ENCODE peak calls at places on chromosomes 6 and 20, in four cellular contexts. B is skeletal muscle cell; Q is right lobe of liver; F is stimulated activated CD4-positive, alpha-beta T cell treated with anti-CD3 and anti-CD28 coated beads, Interleukin-4, amount 100 ng/mL, for 48 hours. X is an unnamed sample.

GRCh38 chr20:53805895-53806384 is 212.3 kb upstream of the ZNF217 start:
- DNase-seq in B (no peak), Q (no peak), F (no peak), X (no peak)

GRCh38 chr6:13453172-13453552 is 34.2 kb downstream of the GFOD1 start:
- DNase-seq in B (no peak), Q (no peak), F (no peak), X (no peak)

GRCh38 chr20:35190556-35190955 is 18.7 kb downstream of the PROCR start:
- DNase-seq in B (no peak), Q (no peak), F (no peak), X (no peak)

GRCh38 chr6:158149641-158150040 is 18.4 kb downstream of the SERAC1 start:
- DNase-seq in B (peak; percentile 63), Q (no peak), F (no peak), X (no peak)

GRCh38 chr6:134683783-134684765 is 265.8 kb downstream of the ALDH8A1 start:
- DNase-seq in B (no peak), Q (no peak), F (no peak), X (no peak)

GRCh38 chr6:11043552-11043960 is 549 bp downstream of the ELOVL2 start:
- DNase-seq in B (no peak), Q (peak; percentile 36), F (no peak), X (no peak)

GRCh38 chr20:63032026-63032800 is 25.4 kb upstream of the BHLHE23 start:
- DNase-seq in B (no peak), Q (no peak), F (no peak), X (peak; percentile 44)

GRCh38 chr6:12331951-12332749 is 42.0 kb downstream of the EDN1 start:
- DNase-seq in B (no peak), Q (no peak), F (no peak), X (no peak)

GRCh38 chr6:99331531-99331930 is 17.9 kb downstream of the FAXC start:
- DNase-seq in B (no peak), Q (no peak), F (no peak), X (no peak)

GRCh38 chr6:4567141-4567540 is 209.1 kb upstream of the CDYL start:
- DNase-seq in B (no peak), Q (no peak), F (no peak), X (no peak)

GRCh38 chr6:24324617-24325016 is 33.2 kb downstream of the DCDC2 start:
- DNase-seq in B (no peak), Q (no peak), F (no peak), X (no peak)

GRCh38 chr20:931401-931800 is 15.3 kb upstream of the ANGPT4 start:
- DNase-seq in B (no peak), Q (no peak), F (no peak), X (no peak)

GRCh38 chr20:58538752-58539151 is 23.6 kb upstream of the APCDD1L start:
- DNase-seq in B (no peak), Q (no peak), F (no peak), X (no peak)

GRCh38 chr6:15538766-15539165 is 124.1 kb downstream of the DTNBP1 start:
- DNase-seq in B (no peak), Q (no peak), F (no peak), X (no peak)

GRCh38 chr6:165939601-165940290 is 227.9 kb downstream of the TBXT start:
- DNase-seq in B (no peak), Q (no peak), F (no peak), X (no peak)

GRCh38 chr20:50346372-50347347 is 156.0 kb downstream of the CEBPB start:
- DNase-seq in B (peak; percentile 77), Q (peak; percentile 81), F (no peak), X (peak; percentile 53)

GRCh38 chr6:136050475-136050874 is 199.0 kb downstream of the PDE7B start:
- DNase-seq in B (no peak), Q (no peak), F (no peak), X (no peak)

GRCh38 chr20:62143118-62143975 is at the start of the genes PSMA7 and SS18L1:
- DNase-seq in B (peak; percentile 49), Q (peak; percentile 91), F (peak; percentile 79), X (peak; percentile 88)

X was measured in pancreas.